ENCODE peak calls at places on chromosome 1, in ten cellular contexts. One of them, this sample, is unnamed.

GRCh38 chr1:216665381-216665780 is 57.8 kb downstream of the ESRRG start:
- DNase-seq in SJSA1: no peak
- DNase-seq in Peyer's patch: no peak
- DNase-seq in heart left ventricle: no peak
- DNase-seq in occipital lobe: no peak
- DNase-seq in activated naive CD4-positive, alpha-beta T cell treated with anti-CD3 and anti-CD28 coated beads, Interleukin-2, amount 50 U/mL, for 16 hours: no peak
- DNase-seq in EH: peak
- DNase-seq in tibial artery: no peak
- DNase-seq in stimulated activated CD8-positive, alpha-beta memory T cell treated with anti-CD3 and anti-CD28 coated beads, Interleukin-15, amount 100 ng/mL, for 1 hour: no peak
- DNase-seq in tibial nerve: no peak
- DNase-seq in this sample: no peak

GRCh38 chr1:54805466-54805865 is 4.3 kb upstream of the TTC22 start:
- DNase-seq in SJSA1: no peak
- DNase-seq in Peyer's patch: peak
- DNase-seq in heart left ventricle: no peak
- DNase-seq in occipital lobe: no peak
- DNase-seq in activated naive CD4-positive, alpha-beta T cell treated with anti-CD3 and anti-CD28 coated beads, Interleukin-2, amount 50 U/mL, for 16 hours: no peak
- DNase-seq in EH: no peak
- DNase-seq in tibial artery: no peak
- DNase-seq in stimulated activated CD8-positive, alpha-beta memory T cell treated with anti-CD3 and anti-CD28 coated beads, Interleukin-15, amount 100 ng/mL, for 1 hour: no peak
- DNase-seq in tibial nerve: no peak
- DNase-seq in this sample: no peak

GRCh38 chr1:188237573-188238353 is 1409.0 kb downstream of the PLA2G4A start:
- DNase-seq in SJSA1: no peak
- DNase-seq in Peyer's patch: no peak
- DNase-seq in heart left ventricle: no peak
- DNase-seq in occipital lobe: no peak
- DNase-seq in activated naive CD4-positive, alpha-beta T cell treated with anti-CD3 and anti-CD28 coated beads, Interleukin-2, amount 50 U/mL, for 16 hours: no peak
- DNase-seq in EH: peak
- DNase-seq in tibial artery: no peak
- DNase-seq in stimulated activated CD8-positive, alpha-beta memory T cell treated with anti-CD3 and anti-CD28 coated beads, Interleukin-15, amount 100 ng/mL, for 1 hour: no peak
- DNase-seq in tibial nerve: no peak
- DNase-seq in this sample: no peak

GRCh38 chr1:101309334-101310221 is 72.8 kb downstream of the S1PR1 start:
- DNase-seq in SJSA1: peak
- DNase-seq in Peyer's patch: peak
- DNase-seq in heart left ventricle: peak
- DNase-seq in occipital lobe: peak
- DNase-seq in activated naive CD4-positive, alpha-beta T cell treated with anti-CD3 and anti-CD28 coated beads, Interleukin-2, amount 50 U/mL, for 16 hours: peak
- DNase-seq in EH: peak
- DNase-seq in tibial artery: peak
- DNase-seq in stimulated activated CD8-positive, alpha-beta memory T cell treated with anti-CD3 and anti-CD28 coated beads, Interleukin-15, amount 100 ng/mL, for 1 hour: peak
- DNase-seq in tibial nerve: peak
- DNase-seq in this sample: no peak

GRCh38 chr1:247118946-247119446 is 14.8 kb upstream of the ZNF669 start:
- DNase-seq in SJSA1: no peak
- DNase-seq in Peyer's patch: no peak
- DNase-seq in heart left ventricle: no peak
- DNase-seq in occipital lobe: no peak
- DNase-seq in activated naive CD4-positive, alpha-beta T cell treated with anti-CD3 and anti-CD28 coated beads, Interleukin-2, amount 50 U/mL, for 16 hours: peak
- DNase-seq in EH: peak
- DNase-seq in tibial artery: no peak
- DNase-seq in stimulated activated CD8-positive, alpha-beta memory T cell treated with anti-CD3 and anti-CD28 coated beads, Interleukin-15, amount 100 ng/mL, for 1 hour: no peak
- DNase-seq in tibial nerve: no peak
- DNase-seq in this sample: peak

GRCh38 chr1:170200161-170200560 is 54.4 kb downstream of the NTMT2 start:
- DNase-seq in SJSA1: no peak
- DNase-seq in Peyer's patch: no peak
- DNase-seq in heart left ventricle: no peak
- DNase-seq in occipital lobe: no peak
- DNase-seq in activated naive CD4-positive, alpha-beta T cell treated with anti-CD3 and anti-CD28 coated beads, Interleukin-2, amount 50 U/mL, for 16 hours: no peak
- DNase-seq in EH: no peak
- DNase-seq in tibial artery: no peak
- DNase-seq in stimulated activated CD8-positive, alpha-beta memory T cell treated with anti-CD3 and anti-CD28 coated beads, Interleukin-15, amount 100 ng/mL, for 1 hour: no peak
- DNase-seq in tibial nerve: no peak
- DNase-seq in this sample: no peak

GRCh38 chr1:26409191-26409751 is 1.3 kb upstream of the LIN28A start:
- DNase-seq in SJSA1: no peak
- DNase-seq in Peyer's patch: no peak
- DNase-seq in heart left ventricle: no peak
- DNase-seq in occipital lobe: no peak
- DNase-seq in activated naive CD4-positive, alpha-beta T cell treated with anti-CD3 and anti-CD28 coated beads, Interleukin-2, amount 50 U/mL, for 16 hours: no peak
- DNase-seq in EH: peak
- DNase-seq in tibial artery: no peak
- DNase-seq in stimulated activated CD8-positive, alpha-beta memory T cell treated with anti-CD3 and anti-CD28 coated beads, Interleukin-15, amount 100 ng/mL, for 1 hour: no peak
- DNase-seq in tibial nerve: no peak
- DNase-seq in this sample: no peak

GRCh38 chr1:87508247-87508646 is 179.6 kb downstream of the LMO4 start:
- DNase-seq in SJSA1: no peak
- DNase-seq in Peyer's patch: no peak
- DNase-seq in heart left ventricle: no peak
- DNase-seq in occipital lobe: no peak
- DNase-seq in activated naive CD4-positive, alpha-beta T cell treated with anti-CD3 and anti-CD28 coated beads, Interleukin-2, amount 50 U/mL, for 16 hours: no peak
- DNase-seq in EH: no peak
- DNase-seq in tibial artery: no peak
- DNase-seq in stimulated activated CD8-positive, alpha-beta memory T cell treated with anti-CD3 and anti-CD28 coated beads, Interleukin-15, amount 100 ng/mL, for 1 hour: no peak
- DNase-seq in tibial nerve: no peak
- DNase-seq in this sample: no peak